ENCODE peak calls at places on chromosome 16, in five cellular contexts. T, U, I, M and E are unnamed samples.
A peak's percentile ranks its signal among the peaks of the same experiment; 100 is the strongest.

GRCh38 chr16:15770512-15770911 is 86.3 kb downstream of the MYH11 start:
- DNase-seq in M (no peak), I (no peak), U (no peak), T (no peak), E (no peak)

GRCh38 chr16:46923513-46924295 is 39.5 kb downstream of the GPT2 start:
- DNase-seq in T (no peak), M (no peak), U (no peak), I (no peak), E (no peak)

GRCh38 chr16:9469512-9469911 is 378.1 kb downstream of the HAPSTR1 start:
- DNase-seq in I (no peak), T (no peak), U (peak; percentile 7), M (no peak), E (no peak)

GRCh38 chr16:77679901-77680300 is 42.4 kb upstream of the NUDT7 start:
- DNase-seq in T (no peak), U (peak; percentile 81), M (no peak), I (no peak), E (no peak)

GRCh38 chr16:68972720-68973119 is 129.4 kb downstream of the TANGO6 start:
- DNase-seq in I (no peak), M (no peak), U (no peak), T (peak; percentile 56), E (no peak)

GRCh38 chr16:58062821-58063220 is 37.3 kb downstream of the MMP15 start:
- DNase-seq in I (no peak), T (no peak), U (no peak), M (no peak), E (no peak)

GRCh38 chr16:53043986-53044571 is 8.6 kb downstream of the CHD9NB start:
- DNase-seq in U (no peak), T (peak; percentile 48), M (no peak), I (peak; percentile 93), E (peak; percentile 84)

GRCh38 chr16:12142157-12142556 is 165.6 kb downstream of the SNX29 start:
- DNase-seq in T (no peak), M (no peak), I (no peak), U (no peak), E (no peak)

GRCh38 chr16:77834600-77834963 is 46.2 kb downstream of the VAT1L start:
- DNase-seq in I (no peak), T (no peak), U (no peak), M (no peak), E (no peak)

GRCh38 chr16:11328172-11329079 is 16.8 kb upstream of the RMI2 start:
- DNase-seq in T (peak; percentile 40), M (no peak), U (no peak), I (peak; percentile 92), E (no peak)

GRCh38 chr16:69669577-69669976 is 56.8 kb downstream of the NQO1 start:
- DNase-seq in T (no peak), M (no peak), U (no peak), I (no peak), E (no peak)

GRCh38 chr16:89658221-89658879 is 714 bp downstream of the SPATA33 start:
- DNase-seq in T (peak; percentile 47), U (no peak), M (no peak), I (peak; percentile 77), E (no peak)

GRCh38 chr16:19168173-19169080 is at the start of gene SYT17:
- DNase-seq in T (peak; percentile 55), U (no peak), M (peak; percentile 51), I (no peak), E (no peak)

GRCh38 chr16:7506363-7506762 is 173.7 kb downstream of the RBFOX1 start:
- DNase-seq in I (no peak), U (no peak), M (no peak), T (no peak), E (no peak)

GRCh38 chr16:27224271-27224737 is 21.0 kb downstream of the KDM8 start:
- DNase-seq in U (no peak), T (no peak), M (no peak), I (no peak), E (no peak)

GRCh38 chr16:65023802-65024201 is 98.1 kb downstream of the CDH11 start:
- DNase-seq in U (no peak), I (no peak), M (no peak), T (no peak), E (no peak)

GRCh38 chr16:78744796-78745464 is 645.5 kb downstream of the WWOX start:
- DNase-seq in T (no peak), U (no peak), M (no peak), I (no peak), E (no peak)

GRCh38 chr16:16022683-16023064 is 73.3 kb downstream of the ABCC1 start:
- DNase-seq in I (no peak), U (no peak), T (no peak), M (no peak), E (no peak)

GRCh38 chr16:75455677-75456076 is 8.8 kb downstream of the TMEM170A start:
- DNase-seq in T (no peak), M (no peak), I (no peak), U (no peak), E (no peak)

GRCh38 chr16:58236231-58236690 is 38.4 kb upstream of the CSNK2A2 start:
- DNase-seq in U (no peak), I (peak; percentile 80), T (peak; percentile 83), M (peak; percentile 86), E (no peak)

GRCh38 chr16:1458336-1458976 is 14.1 kb upstream of the CCDC154 start:
- DNase-seq in T (no peak), U (no peak), I (peak; percentile 58), M (peak; percentile 45), E (no peak)

GRCh38 chr16:10833271-10833670 is 14.7 kb upstream of the TVP23A start:
- DNase-seq in U (no peak), M (no peak), T (no peak), I (no peak), E (no peak)

GRCh38 chr16:68319185-68319908 is 8.5 kb downstream of the PRMT7 start:
- DNase-seq in U (no peak), T (no peak), M (no peak), I (no peak), E (no peak)

GRCh38 chr16:54506691-54507090 is 220.1 kb upstream of the IRX3 start:
- DNase-seq in T (peak; percentile 55), M (no peak), I (no peak), U (no peak), E (no peak)

GRCh38 chr16:48628359-48628985 is 18.5 kb upstream of the N4BP1 start:
- DNase-seq in M (no peak), T (no peak), I (no peak), U (no peak), E (peak; percentile 62)

GRCh38 chr16:24853830-24854229 is 8.1 kb downstream of the SLC5A11 start:
- DNase-seq in I (no peak), M (peak; percentile 87), T (no peak), U (no peak), E (no peak)

GRCh38 chr16:154223-155030 is 2.0 kb downstream of the HBZ start:
- DNase-seq in M (no peak), U (no peak), T (no peak), I (no peak), E (no peak)

GRCh38 chr16:31451681-31452351 is 7.5 kb upstream of the ARMC5 start:
- DNase-seq in T (peak; percentile 68), U (peak; percentile 58), I (peak; percentile 80), M (peak; percentile 60), E (no peak)

DNA sequence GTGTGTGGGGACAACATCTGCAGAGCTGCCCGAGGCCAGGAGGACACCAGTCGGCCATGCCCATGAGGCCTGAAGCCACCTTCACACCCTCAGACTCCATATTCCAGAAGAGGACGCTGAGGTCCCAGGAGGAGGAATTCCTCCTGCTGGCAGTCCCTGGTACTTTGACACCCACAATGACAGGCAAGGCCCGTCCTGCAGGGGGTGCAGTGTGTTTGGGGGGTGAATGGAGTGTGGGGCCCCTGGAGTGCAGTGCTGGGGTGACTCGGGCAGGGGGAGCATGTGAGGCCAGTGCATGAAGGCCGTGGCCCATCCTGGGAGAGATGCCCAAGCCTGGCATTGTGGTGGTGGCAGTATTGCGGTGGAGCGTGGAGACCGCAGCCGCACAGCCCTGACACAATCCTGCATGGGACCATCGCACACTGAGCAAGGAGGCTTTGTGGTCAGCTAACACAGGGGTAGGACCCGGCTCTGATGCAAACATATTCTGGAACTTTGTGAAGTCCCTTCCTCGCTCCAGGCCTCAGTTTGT is 52.2 kb downstream of the ZDHHC7 start:
- DNase-seq in I (no peak), T (no peak), U (no peak), M (no peak), E (no peak)
- TF ChIP-seq CTCF in I (no peak), T (peak; percentile 48), U (peak; percentile 52), M (no peak), E (no peak)

GRCh38 chr16:13873835-13874438 is 46.0 kb upstream of the ERCC4 start:
- DNase-seq in I (no peak), U (no peak), T (peak; percentile 60), M (no peak), E (no peak)
- TF ChIP-seq CTCF in I (peak; percentile 26), U (no peak), T (peak; percentile 54), M (peak; percentile 50), E (peak; percentile 45)

GRCh38 chr16:88415381-88416323 is 32.9 kb downstream of the ZNF469 start:
- DNase-seq in U (no peak), M (no peak), T (no peak), I (no peak), E (no peak)
- TF ChIP-seq CTCF in U (no peak), M (no peak), T (no peak), I (no peak), E (no peak)

DNA sequence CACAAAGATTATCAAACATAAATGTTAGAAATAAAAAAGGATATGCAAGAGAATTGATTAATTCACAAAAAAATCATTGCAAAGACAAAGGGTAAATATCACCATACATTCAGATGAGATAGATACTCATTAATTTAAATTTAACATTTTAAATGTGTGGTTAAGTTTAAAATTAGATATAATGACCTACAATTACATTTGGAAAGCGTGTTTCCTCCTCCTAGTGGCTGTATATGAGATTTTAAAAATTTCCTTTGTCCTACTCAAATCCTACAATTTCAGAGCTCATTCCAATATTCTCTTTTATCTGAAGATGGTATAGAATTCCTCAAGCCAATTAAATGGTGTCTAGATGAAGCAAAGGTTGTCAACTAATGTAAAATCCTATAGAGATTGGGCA is 169.2 kb upstream of the CDH8 start:
- DNase-seq in I (no peak), U (no peak), M (no peak), T (no peak), E (no peak)
- TF ChIP-seq CTCF in I (no peak), U (no peak), M (no peak), T (peak; percentile 22), E (no peak)

DNA sequence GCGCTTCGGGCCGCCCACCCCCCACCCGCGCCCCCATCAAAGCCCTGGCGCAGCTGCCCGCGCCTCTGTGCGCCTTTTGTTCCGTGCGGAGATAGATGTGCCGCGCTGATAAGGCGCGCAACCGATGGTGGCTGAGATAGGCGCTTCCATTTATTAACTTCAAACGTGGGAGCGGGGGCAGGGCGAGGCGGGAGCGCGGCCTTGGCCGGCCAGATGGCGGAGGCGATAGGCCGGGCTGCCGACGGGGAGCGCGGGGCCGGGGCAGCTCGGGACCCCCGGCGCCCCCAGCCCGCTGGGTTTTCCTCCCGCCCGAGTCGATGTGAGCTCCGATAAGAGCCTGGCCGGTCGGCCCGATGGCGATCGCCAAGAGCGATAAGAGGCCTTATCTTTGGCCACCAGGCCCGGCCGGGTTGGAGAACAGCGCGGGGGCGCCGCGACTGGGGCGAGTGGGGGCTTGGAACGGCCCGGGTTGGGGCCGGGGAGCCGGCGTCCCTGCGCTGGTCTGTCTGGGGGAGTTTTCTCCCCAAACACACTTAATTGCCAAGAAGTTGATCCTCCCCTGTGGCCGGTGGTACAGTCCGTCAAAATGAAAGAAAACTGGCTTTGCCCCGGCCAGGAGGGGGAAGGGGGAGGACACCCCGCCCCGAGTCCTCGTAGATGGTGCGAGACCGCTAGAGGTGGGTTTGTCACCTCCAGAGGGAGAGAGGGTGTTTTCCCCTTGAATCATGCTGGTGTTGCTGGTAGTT is 2.7 kb downstream of the ZFPM1 start:
- DNase-seq in U (no peak), I (no peak), M (no peak), T (peak; percentile 63), E (no peak)
- TF ChIP-seq CTCF in U (no peak), I (no peak), M (no peak), T (no peak), E (no peak)

GRCh38 chr16:51971184-51971583 is 575.8 kb downstream of the TOX3 start:
- DNase-seq in I (no peak), M (no peak), U (no peak), T (peak; percentile 47), E (no peak)
- TF ChIP-seq CTCF in I (peak; percentile 26), M (no peak), U (no peak), T (peak; percentile 59), E (peak; percentile 28)